ENCODE peak calls at places on chromosome 1, in seven cellular contexts. H, F, R, M, T, O and U are unnamed samples.
A peak's percentile ranks its signal among the peaks of the same experiment; 100 is the strongest.

GRCh38 chr1:67599085-67599484 is 85.9 kb upstream of the GADD45A start:
- DNase-seq in H (no peak), F (peak; percentile 60), R (no peak), M (no peak), T (no peak), O (no peak), U (peak; percentile 3)

GRCh38 chr1:8858112-8858668 is 20.3 kb downstream of the ENO1 start:
- DNase-seq in H (no peak), F (peak; percentile 82), R (no peak), M (no peak), T (no peak), O (peak; percentile 68), U (peak; percentile 62)

GRCh38 chr1:67214420-67215174 is 48.3 kb downstream of the IL23R start:
- DNase-seq in H (no peak), F (no peak), R (peak; percentile 13), M (peak; percentile 54), T (no peak), O (no peak), U (peak; percentile 66)

GRCh38 chr1:244896550-244896949 is 32.2 kb upstream of the HNRNPU start:
- DNase-seq in H (no peak), F (no peak), R (no peak), M (no peak), T (no peak), O (no peak), U (no peak)

GRCh38 chr1:168161459-168161858 is 17.3 kb upstream of the TIPRL start:
- DNase-seq in H (no peak), F (no peak), R (no peak), M (no peak), T (no peak), O (no peak), U (no peak)

GRCh38 chr1:11594222-11594621 is 60.0 kb downstream of the FBXO2 start:
- DNase-seq in H (no peak), F (peak; percentile 84), R (peak; percentile 20), M (peak; percentile 74), T (no peak), O (no peak), U (peak; percentile 88)

GRCh38 chr1:27395441-27396195 is 3.2 kb downstream of the GPR3 start:
- DNase-seq in H (peak; percentile 86), F (peak; percentile 94), R (peak; percentile 77), M (peak; percentile 83), T (peak; percentile 66), O (no peak), U (peak; percentile 95)

GRCh38 chr1:168443356-168443755 is 100.4 kb downstream of the XCL2 start:
- DNase-seq in H (no peak), F (no peak), R (no peak), M (no peak), T (no peak), O (no peak), U (no peak)

GRCh38 chr1:15002325-15002724 is 151.2 kb upstream of the TMEM51 start:
- DNase-seq in H (no peak), F (no peak), R (no peak), M (no peak), T (no peak), O (no peak), U (no peak)

GRCh38 chr1:245217853-245218608 is 63.2 kb downstream of the KIF26B start:
- DNase-seq in H (no peak), F (peak; percentile 77), R (no peak), M (no peak), T (no peak), O (no peak), U (no peak)

GRCh38 chr1:78045850-78046778 is at the start of gene GIPC2:
- DNase-seq in H (peak; percentile 66), F (peak; percentile 55), R (no peak), M (peak; percentile 65), T (no peak), O (no peak), U (peak; percentile 81)

GRCh38 chr1:232966663-232967062 is 16.3 kb downstream of the NTPCR start:
- DNase-seq in H (no peak), F (no peak), R (no peak), M (no peak), T (no peak), O (no peak), U (no peak)

GRCh38 chr1:5733596-5733995 is 258.6 kb downstream of the NPHP4 start:
- DNase-seq in H (peak; percentile 16), F (no peak), R (no peak), M (no peak), T (no peak), O (no peak), U (no peak)

GRCh38 chr1:106952766-106953165 is 103.7 kb upstream of the PRMT6 start:
- DNase-seq in H (no peak), F (no peak), R (peak; percentile 6), M (no peak), T (no peak), O (no peak), U (no peak)

GRCh38 chr1:54887665-54888071 is 673 bp upstream of the DHCR24 start:
- DNase-seq in H (no peak), F (peak; percentile 56), R (peak; percentile 48), M (peak; percentile 43), T (no peak), O (no peak), U (no peak)

GRCh38 chr1:196467230-196467629 is 141.0 kb downstream of the KCNT2 start:
- DNase-seq in H (no peak), F (no peak), R (no peak), M (no peak), T (no peak), O (no peak), U (no peak)

GRCh38 chr1:3205815-3206214 is 136.8 kb downstream of the PRDM16 start:
- DNase-seq in H (no peak), F (no peak), R (no peak), M (no peak), T (no peak), O (no peak), U (no peak)

GRCh38 chr1:89022167-89022959 is at the start of gene GBP3:
- DNase-seq in H (no peak), F (no peak), R (peak; percentile 70), M (no peak), T (no peak), O (no peak), U (no peak)

GRCh38 chr1:201329801-201330200 is 46.5 kb downstream of the PKP1 start:
- DNase-seq in H (peak; percentile 40), F (no peak), R (no peak), M (no peak), T (no peak), O (no peak), U (no peak)

GRCh38 chr1:191074877-191075276 is 597.2 kb upstream of the BRINP3 start:
- DNase-seq in H (no peak), F (no peak), R (no peak), M (no peak), T (no peak), O (no peak), U (no peak)

GRCh38 chr1:147156643-147157042 is 15.6 kb downstream of the PRKAB2 start:
- DNase-seq in H (no peak), F (no peak), R (no peak), M (no peak), T (no peak), O (no peak), U (no peak)

GRCh38 chr1:197725044-197725443 is 50.2 kb downstream of the DENND1B start:
- DNase-seq in H (no peak), F (no peak), R (no peak), M (peak; percentile 23), T (no peak), O (no peak), U (no peak)

GRCh38 chr1:108643492-108644333 is 17.2 kb downstream of the HENMT1 start:
- DNase-seq in H (no peak), F (no peak), R (peak; percentile 52), M (peak; percentile 54), T (peak; percentile 13), O (no peak), U (peak; percentile 54)

GRCh38 chr1:238951809-238952208 is 434.6 kb upstream of the CHRM3 start:
- DNase-seq in H (no peak), F (no peak), R (peak; percentile 19), M (peak; percentile 39), T (no peak), O (peak; percentile 11), U (peak; percentile 52)

GRCh38 chr1:61083014-61083798 is 845 bp downstream of the NFIA start:
- DNase-seq in H (peak; percentile 72), F (no peak), R (no peak), M (peak; percentile 66), T (no peak), O (no peak), U (peak; percentile 67)

GRCh38 chr1:72670902-72671301 is 388.6 kb upstream of the NEGR1 start:
- DNase-seq in H (no peak), F (no peak), R (no peak), M (peak; percentile 85), T (no peak), O (no peak), U (no peak)

GRCh38 chr1:163844393-163844948 is 522.7 kb downstream of the NUF2 start:
- DNase-seq in H (no peak), F (no peak), R (no peak), M (no peak), T (no peak), O (no peak), U (no peak)

GRCh38 chr1:228043281-228043845 is 36.6 kb downstream of the WNT3A start:
- DNase-seq in H (no peak), F (peak; percentile 48), R (peak; percentile 89), M (no peak), T (no peak), O (no peak), U (no peak)

GRCh38 chr1:236193184-236193583 is 50.8 kb downstream of the GPR137B start:
- DNase-seq in H (no peak), F (no peak), R (no peak), M (no peak), T (no peak), O (no peak), U (no peak)

GRCh38 chr1:112808861-112809684 is 93.9 kb upstream of the PPM1J start:
- DNase-seq in H (peak; percentile 86), F (peak; percentile 93), R (peak; percentile 86), M (peak; percentile 81), T (peak; percentile 27), O (peak; percentile 11), U (peak; percentile 97)

GRCh38 chr1:91764471-91765115 is 121.4 kb downstream of the TGFBR3 start:
- DNase-seq in H (no peak), F (peak; percentile 65), R (no peak), M (peak; percentile 73), T (no peak), O (no peak), U (peak; percentile 87)

GRCh38 chr1:94690033-94690712 is 130.0 kb upstream of the SLC44A3 start:
- DNase-seq in H (no peak), F (no peak), R (no peak), M (no peak), T (no peak), O (no peak), U (peak; percentile 10)

GRCh38 chr1:156439036-156439435 is 61.5 kb downstream of the MEF2D start:
- DNase-seq in H (no peak), F (no peak), R (no peak), M (no peak), T (no peak), O (no peak), U (peak; percentile 87)

GRCh38 chr1:30809514-30810263 is 52.1 kb upstream of the LAPTM5 start:
- DNase-seq in H (no peak), F (peak; percentile 57), R (peak; percentile 65), M (peak; percentile 31), T (no peak), O (peak; percentile 55), U (peak; percentile 56)

GRCh38 chr1:4553761-4554160 is 100.6 kb upstream of the AJAP1 start:
- DNase-seq in H (no peak), F (no peak), R (no peak), M (no peak), T (no peak), O (no peak), U (no peak)

GRCh38 chr1:44276006-44276405 is 62.7 kb downstream of the DMAP1 start:
- DNase-seq in H (no peak), F (peak; percentile 20), R (no peak), M (no peak), T (no peak), O (no peak), U (no peak)

GRCh38 chr1:201676061-201676644 is 137.2 kb downstream of the NAV1 start:
- DNase-seq in H (peak; percentile 67), F (peak; percentile 70), R (no peak), M (peak; percentile 68), T (no peak), O (no peak), U (peak; percentile 81)